ENCODE peak calls at places on chromosome 18, in six cellular contexts. O is HepG2, M is K562, L is H1, Z is SK-N-SH, T is GM12878. R is an unnamed sample.

GRCh38 chr18:57275111-57275510 is 77.2 kb upstream of the ST8SIA3 start:
- DNase-seq in O (no peak), M (no peak), L (no peak), Z (no peak), T (no peak), R (no peak)

GRCh38 chr18:59870623-59871130 is 29.1 kb upstream of the PMAIP1 start:
- DNase-seq in O (no peak), M (no peak), L (no peak), Z (no peak), T (no peak), R (no peak)

GRCh38 chr18:6607348-6607747 is 122.2 kb upstream of the ARHGAP28 start:
- DNase-seq in O (no peak), M (no peak), L (no peak), Z (no peak), T (no peak), R (no peak)

GRCh38 chr18:79682896-79683625 is 3.5 kb downstream of the CTDP1 start:
- DNase-seq in O (no peak), M (no peak), L (no peak), Z (no peak), T (no peak), R (peak)

GRCh38 chr18:69402219-69402989 is 1.7 kb downstream of the DOK6 start:
- DNase-seq in O (peak), M (no peak), L (peak), Z (no peak), T (no peak), R (no peak)

GRCh38 chr18:51614033-51614432 is 416.6 kb upstream of the MEX3C start:
- DNase-seq in O (peak), M (peak), L (no peak), Z (peak), T (no peak), R (no peak)

GRCh38 chr18:71797554-71797953 is 746.6 kb downstream of the CBLN2 start:
- DNase-seq in O (no peak), M (no peak), L (no peak), Z (no peak), T (no peak), R (no peak)

GRCh38 chr18:78293940-78294401 is 685.6 kb upstream of the SALL3 start:
- DNase-seq in O (no peak), M (no peak), L (no peak), Z (no peak), T (no peak), R (no peak)

GRCh38 chr18:28175930-28176673 is 828 bp downstream of the CDH2 start:
- DNase-seq in O (no peak), M (no peak), L (peak), Z (peak), T (no peak), R (no peak)

GRCh38 chr18:36297419-36298112 is at the start of gene FHOD3:
- DNase-seq in O (no peak), M (peak), L (peak), Z (peak), T (no peak), R (no peak)

GRCh38 chr18:59885579-59886163 is 14.1 kb upstream of the PMAIP1 start:
- DNase-seq in O (no peak), M (no peak), L (no peak), Z (no peak), T (peak), R (peak)

GRCh38 chr18:33749831-33750230 is 171.8 kb downstream of the ASXL3 start:
- DNase-seq in O (no peak), M (no peak), L (no peak), Z (no peak), T (no peak), R (no peak)

GRCh38 chr18:34086370-34086769 is 138.3 kb downstream of the NOL4 start:
- DNase-seq in O (no peak), M (no peak), L (no peak), Z (no peak), T (no peak), R (no peak)

GRCh38 chr18:4356929-4357328 is 98.2 kb downstream of the DLGAP1 start:
- DNase-seq in O (no peak), M (no peak), L (no peak), Z (no peak), T (no peak), R (no peak)

GRCh38 chr18:70641156-70641775 is 352.4 kb downstream of the SOCS6 start:
- DNase-seq in O (no peak), M (no peak), L (no peak), Z (no peak), T (no peak), R (no peak)

GRCh38 chr18:13266208-13267100 is 47.9 kb downstream of the LDLRAD4 start:
- DNase-seq in O (no peak), M (no peak), L (no peak), Z (no peak), T (no peak), R (no peak)

GRCh38 chr18:36812686-36813085 is 16.1 kb downstream of the TPGS2 start:
- DNase-seq in O (no peak), M (no peak), L (no peak), Z (no peak), T (no peak), R (no peak)

GRCh38 chr18:73913505-73913904 is 234.1 kb downstream of the FBXO15 start:
- DNase-seq in O (no peak), M (no peak), L (no peak), Z (no peak), T (no peak), R (no peak)

GRCh38 chr18:38633333-38633732 is 1067.7 kb upstream of the CELF4 start:
- DNase-seq in O (no peak), M (no peak), L (no peak), Z (no peak), T (no peak), R (no peak)

GRCh38 chr18:36613069-36613468 is 215.7 kb downstream of the TPGS2 start:
- DNase-seq in O (no peak), M (no peak), L (no peak), Z (no peak), T (no peak), R (no peak)

GRCh38 chr18:68215931-68216330 is 499.0 kb downstream of the TMX3 start:
- DNase-seq in O (no peak), M (no peak), L (no peak), Z (no peak), T (no peak), R (no peak)

GRCh38 chr18:35189510-35189909 is 51.3 kb upstream of the ZNF397 start:
- DNase-seq in O (no peak), M (no peak), L (no peak), Z (no peak), T (no peak), R (no peak)

GRCh38 chr18:37524139-37524538 is 41.5 kb downstream of the CELF4 start:
- DNase-seq in O (no peak), M (no peak), L (no peak), Z (no peak), T (no peak), R (no peak)

GRCh38 chr18:23574611-23575308 is 11.5 kb downstream of the NPC1 start:
- DNase-seq in O (no peak), M (no peak), L (no peak), Z (peak), T (no peak), R (no peak)

GRCh38 chr18:23200751-23201150 is 65.5 kb downstream of the CABLES1 start:
- DNase-seq in O (no peak), M (no peak), L (no peak), Z (peak), T (no peak), R (no peak)

GRCh38 chr18:37218022-37218590 is 347.5 kb downstream of the CELF4 start:
- DNase-seq in O (no peak), M (no peak), L (no peak), Z (no peak), T (no peak), R (no peak)

GRCh38 chr18:48835745-48836191 is 115.0 kb downstream of the SMAD7 start:
- DNase-seq in O (no peak), M (no peak), L (no peak), Z (no peak), T (no peak), R (no peak)

GRCh38 chr18:3066391-3067079 is 53.6 kb upstream of the LPIN2 start:
- DNase-seq in O (no peak), M (no peak), L (no peak), Z (no peak), T (no peak), R (no peak)

GRCh38 chr18:72999971-73000607 is 132.3 kb upstream of the NETO1 start:
- DNase-seq in O (no peak), M (no peak), L (no peak), Z (no peak), T (no peak), R (no peak)

GRCh38 chr18:48330016-48330991 is 78.9 kb downstream of the ZBTB7C start:
- DNase-seq in O (no peak), M (no peak), L (no peak), Z (no peak), T (no peak), R (no peak)

GRCh38 chr18:58535340-58536186 is 93.3 kb downstream of the ALPK2 start:
- DNase-seq in O (no peak), M (no peak), L (no peak), Z (no peak), T (peak), R (peak)

DNA sequence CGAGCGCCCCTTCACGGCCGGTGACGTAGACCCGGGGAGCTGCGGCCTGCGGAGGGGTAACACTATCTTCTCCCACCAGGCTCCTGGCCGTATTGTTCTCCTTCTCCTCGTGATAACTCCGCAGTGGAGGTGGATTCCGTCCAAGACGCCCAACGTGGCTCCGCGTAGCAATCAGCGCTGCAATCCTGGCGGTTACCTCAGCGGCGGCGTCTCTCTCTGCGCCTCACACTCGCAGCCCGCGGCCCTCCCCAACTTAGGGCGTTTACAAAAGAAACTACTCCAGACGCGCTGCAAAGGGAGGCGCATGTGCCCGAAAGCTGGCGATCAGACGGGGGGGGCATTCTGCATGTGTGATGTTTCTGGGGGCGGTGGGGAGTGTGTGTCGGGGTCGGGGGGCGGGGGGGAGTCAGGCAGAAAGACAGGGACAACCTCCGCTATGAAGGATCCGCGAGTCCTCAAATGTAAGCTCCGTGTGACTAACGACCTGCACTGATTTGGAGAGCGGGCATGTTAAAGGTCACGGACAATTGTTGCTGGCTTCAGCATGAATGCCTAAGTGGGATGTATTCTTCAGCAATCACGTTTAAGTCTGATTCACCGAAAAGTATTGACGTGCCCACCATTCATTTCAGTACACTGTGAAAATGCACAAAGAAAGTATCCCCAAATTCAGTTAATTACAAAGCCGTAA is 1.3 kb upstream of the ZNF516 start:
- DNase-seq in O (peak), M (no peak), L (peak), Z (peak), T (no peak), R (peak)
- H3K4me3 ChIP-seq in O (peak), M (no peak), L (peak), Z (no peak), T (peak), R (peak)

GRCh38 chr18:56148373-56148772 is 490.0 kb downstream of the TXNL1 start:
- DNase-seq in O (no peak), M (no peak), L (no peak), Z (no peak), T (no peak), R (no peak)
- TF ChIP-seq GABPA in O (no peak), M (no peak), L (no peak), Z (no peak), T (no peak), R (no peak)

GRCh38 chr18:46071615-46071893 is 506 bp downstream of the PSTPIP2 start:
- DNase-seq in O (no peak), M (no peak), L (no peak), Z (no peak), T (no peak), R (peak)
- H3K4me3 ChIP-seq in O (peak), M (peak), L (peak), Z (peak), T (peak), R (peak)

GRCh38 chr18:63253428-63254372 is 65.9 kb downstream of the BCL2 start:
- DNase-seq in O (no peak), M (no peak), L (no peak), Z (no peak), T (no peak), R (peak)
- TF ChIP-seq GABPA in O (no peak), M (no peak), L (no peak), Z (no peak), T (no peak), R (no peak)

GRCh38 chr18:76399613-76400391 is 95.2 kb downstream of the ZNF516 start:
- DNase-seq in O (no peak), M (no peak), L (no peak), Z (no peak), T (no peak), R (no peak)

GRCh38 chr18:76398899-76399612 is 96.0 kb downstream of the ZNF516 start:
- DNase-seq in O (peak), M (peak), L (peak), Z (peak), T (peak), R (peak)

GRCh38 chr18:76396792-76397191 is 98.2 kb downstream of the ZNF516 start:
- DNase-seq in O (no peak), M (no peak), L (no peak), Z (no peak), T (no peak), R (no peak)

GRCh38 chr18:76397631-76398030 is 97.4 kb downstream of the ZNF516 start:
- DNase-seq in O (no peak), M (no peak), L (no peak), Z (no peak), T (no peak), R (no peak)

DNA sequence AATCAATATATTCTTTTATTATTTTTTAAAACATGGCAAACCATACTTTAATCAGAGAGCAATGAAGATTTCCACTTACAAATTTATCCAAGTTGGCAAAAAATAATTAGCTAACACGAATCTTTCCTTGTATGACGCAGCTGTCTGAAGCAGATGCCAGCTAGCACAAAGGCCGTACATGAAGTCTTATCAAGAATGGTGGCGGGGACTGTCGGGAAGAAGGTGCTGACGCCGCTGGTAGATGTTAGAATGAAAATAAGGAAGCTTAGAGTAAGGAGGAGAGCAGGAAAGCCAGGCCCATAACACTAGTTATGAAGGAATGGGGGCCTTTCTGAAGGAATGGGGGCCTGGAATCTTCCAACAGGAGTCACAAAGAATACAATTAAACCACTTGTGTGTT is 96.7 kb downstream of the ZNF516 start:
- DNase-seq in O (no peak), M (no peak), L (no peak), Z (no peak), T (no peak), R (no peak)
- H3K4me3 ChIP-seq in O (no peak), M (no peak), L (no peak), Z (no peak), T (no peak), R (no peak)

GRCh38 chr18:54503495-54503894 is 87.5 kb upstream of the DYNAP start:
- DNase-seq in O (no peak), M (no peak), L (no peak), Z (no peak), T (no peak), R (no peak)

GRCh38 chr18:54509793-54510192 is 81.3 kb upstream of the DYNAP start:
- DNase-seq in O (no peak), M (no peak), L (no peak), Z (no peak), T (no peak), R (no peak)

GRCh38 chr18:54506516-54507261 is 84.4 kb upstream of the DYNAP start:
- DNase-seq in O (no peak), M (no peak), L (no peak), Z (no peak), T (no peak), R (no peak)
- TF ChIP-seq GABPA in O (no peak), M (no peak), L (no peak), Z (no peak), T (no peak), R (no peak)

DNA sequence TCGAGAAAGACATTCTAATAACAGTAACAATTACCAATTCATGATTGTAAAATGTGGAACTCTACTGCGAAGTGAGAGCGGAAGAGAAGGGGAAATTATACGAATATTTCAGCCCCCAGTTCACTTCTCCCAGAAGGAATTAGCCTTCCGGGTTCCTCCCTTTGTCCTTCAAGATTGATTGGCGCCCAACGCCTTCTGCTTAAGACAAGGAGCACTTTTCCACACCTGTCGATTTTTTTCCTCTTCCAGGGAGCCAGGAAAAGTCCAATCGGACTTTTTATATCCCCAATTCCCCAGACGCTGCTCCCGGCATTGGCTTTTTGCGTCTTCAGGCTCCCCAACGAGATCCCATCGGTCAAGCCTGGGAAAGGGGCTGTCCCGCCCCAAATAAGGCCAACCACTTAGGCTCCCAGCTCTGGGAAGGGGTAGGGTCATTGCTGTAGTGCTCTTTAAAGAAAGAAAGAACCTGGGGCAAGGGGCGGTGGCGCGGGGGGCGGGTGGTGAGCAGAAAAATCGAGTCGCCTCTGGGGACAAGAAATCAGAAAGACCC is 1.5 kb downstream of the DSC2 start:
- DNase-seq in O (peak), M (peak), L (peak), Z (no peak), T (no peak), R (no peak)
- H3K4me3 ChIP-seq in O (peak), M (peak), L (peak), Z (no peak), T (no peak), R (peak)